ENCODE peak calls at places on chromosome 9, in four cellular contexts. W is H1, F is HepG2, J is GM12878. D is an unnamed sample.

GRCh38 chr9:3751125-3751758 is 225.4 kb upstream of the RFX3 start:
- DNase-seq in J (no peak), W (no peak), F (peak), D (no peak)

GRCh38 chr9:114643001-114643400 is 14.6 kb downstream of the TEX53 start:
- DNase-seq in F (no peak), J (no peak), W (no peak), D (no peak)

GRCh38 chr9:93699650-93700049 is 123.3 kb downstream of the PHF2 start:
- DNase-seq in W (no peak), F (no peak), J (no peak), D (no peak)

GRCh38 chr9:83477120-83477519 is 61.1 kb downstream of the FRMD3 start:
- DNase-seq in J (no peak), F (no peak), W (no peak), D (no peak)

GRCh38 chr9:123065191-123065590 is 31.7 kb downstream of the GPR21 start:
- DNase-seq in W (no peak), F (no peak), J (no peak), D (no peak)

GRCh38 chr9:81666123-81666522 is 23.2 kb downstream of the TLE1 start:
- DNase-seq in W (no peak), F (no peak), J (no peak), D (no peak)

GRCh38 chr9:105413486-105414068 is 34.3 kb upstream of the FSD1L start:
- DNase-seq in J (no peak), F (peak), W (no peak), D (peak)

GRCh38 chr9:8473226-8473625 is 673.6 kb upstream of the DMAC1 start:
- DNase-seq in F (no peak), W (no peak), J (no peak), D (no peak)

GRCh38 chr9:82421498-82421897 is 432.9 kb downstream of the SPATA31D1 start:
- DNase-seq in W (no peak), J (no peak), F (no peak), D (no peak)

GRCh38 chr9:83537331-83538171 is 650 bp downstream of the FRMD3 start:
- DNase-seq in F (no peak), J (no peak), W (peak), D (no peak)

GRCh38 chr9:14812806-14813205 is 90.3 kb upstream of the CER1 start:
- DNase-seq in W (no peak), J (no peak), F (no peak), D (no peak)
- TF ChIP-seq YY1 in W (no peak), J (no peak), F (no peak), D (no peak)

DNA sequence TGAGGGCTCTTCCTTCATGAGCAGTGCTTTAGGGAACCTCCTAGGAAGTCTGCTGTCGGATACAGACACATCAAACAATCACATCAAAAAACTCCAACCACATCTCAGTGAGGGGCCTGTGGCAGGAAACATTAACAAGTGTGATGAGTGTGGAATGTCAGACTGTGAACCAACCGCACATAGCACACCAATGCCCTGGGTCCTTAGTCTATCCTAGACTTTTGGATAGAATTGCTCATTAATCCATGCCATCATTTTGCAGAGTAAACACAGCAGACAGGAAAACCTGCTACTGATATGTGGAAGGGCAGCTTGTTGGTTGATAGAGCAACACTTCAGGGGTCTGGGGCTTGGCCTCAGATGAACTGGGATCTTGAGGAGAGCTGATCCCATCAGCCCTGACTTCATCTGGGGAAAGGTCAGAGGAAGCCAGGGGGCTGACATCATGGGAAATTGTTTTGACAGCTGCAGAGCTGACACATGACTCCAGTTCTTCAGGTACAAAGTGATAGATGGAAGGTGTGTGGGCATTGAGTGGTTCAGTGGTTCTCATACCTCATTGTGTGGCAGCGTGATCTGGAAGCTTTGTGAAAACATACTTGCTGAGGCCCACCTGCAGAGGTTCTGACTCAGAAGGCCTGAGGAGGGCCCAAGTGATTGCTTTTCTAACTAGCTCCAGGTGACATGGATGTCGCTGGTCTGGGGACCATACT is 193.3 kb downstream of the DIRAS2 start:
- DNase-seq in W (no peak), J (no peak), F (no peak), D (no peak)
- TF ChIP-seq SUZ12 in W (no peak), J (no peak), F (no peak), D (no peak)

GRCh38 chr9:95063300-95063699 is 254.2 kb downstream of the FANCC start:
- DNase-seq in J (no peak), W (no peak), F (no peak), D (no peak)
- H3K4me3 ChIP-seq in J (no peak), W (no peak), F (no peak), D (no peak)

GRCh38 chr9:137531099-137531765 is 19.0 kb downstream of the PNPLA7 start:
- DNase-seq in W (no peak), F (no peak), J (no peak), D (no peak)
- TF ChIP-seq YY1 in W (no peak), F (no peak), J (no peak), D (no peak)

GRCh38 chr9:91729558-91729842 is 220.5 kb downstream of the ROR2 start:
- DNase-seq in W (no peak), F (no peak), J (no peak), D (no peak)
- TF ChIP-seq SUZ12 in W (no peak), F (no peak), J (no peak), D (no peak)

DNA sequence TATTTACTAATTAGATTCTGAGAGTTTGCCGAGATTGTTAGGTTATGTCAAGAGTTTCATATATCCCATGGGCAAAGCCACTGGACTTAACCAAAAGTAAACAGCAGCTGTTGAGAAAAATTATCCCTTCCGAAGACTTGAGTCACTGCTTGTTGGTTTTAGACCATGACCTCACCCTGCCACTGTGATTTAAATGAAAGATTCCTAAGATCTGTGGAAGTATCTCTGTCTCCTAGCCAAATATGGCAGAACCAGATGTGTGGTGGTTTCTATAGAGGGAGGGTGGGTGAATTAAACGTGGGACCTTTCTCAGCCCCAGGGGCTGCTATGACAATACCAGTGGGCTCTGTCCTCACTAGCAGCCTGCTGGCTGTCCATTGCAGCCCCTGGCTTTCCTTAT is 19.3 kb downstream of the DMRT3 start:
- DNase-seq in W (no peak), F (no peak), J (no peak), D (no peak)
- H3K4me3 ChIP-seq in W (no peak), F (no peak), J (no peak), D (no peak)

GRCh38 chr9:113131689-113132151 is 19.1 kb upstream of the SLC31A2 start:
- DNase-seq in F (no peak), J (no peak), W (peak), D (peak)
- TF ChIP-seq YY1 in F (no peak), J (no peak), W (no peak), D (no peak)

DNA sequence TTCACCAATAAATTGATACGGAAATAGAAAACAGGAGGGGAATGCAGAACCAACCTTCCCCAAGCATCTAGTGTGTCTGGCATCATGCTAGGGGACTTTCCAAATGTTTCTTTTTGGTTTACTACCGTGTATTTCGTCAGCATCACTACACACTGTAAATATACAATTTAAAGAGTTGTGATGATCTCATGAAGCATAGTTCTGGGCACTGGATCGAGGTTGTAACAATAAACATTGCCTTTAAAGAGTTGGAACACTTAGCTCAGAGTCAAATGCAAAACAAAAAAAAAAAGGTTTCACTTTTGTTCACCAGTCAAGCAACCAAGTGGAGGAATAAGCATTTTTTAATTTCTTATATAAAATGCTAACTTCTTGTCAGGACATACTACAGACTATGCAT is 2.9 kb upstream of the SCAI start:
- DNase-seq in F (no peak), W (no peak), J (no peak), D (no peak)
- TF ChIP-seq SUZ12 in F (no peak), W (no peak), J (no peak), D (no peak)

GRCh38 chr9:109311731-109312130 is 9.1 kb downstream of the EPB41L4B start:
- DNase-seq in J (no peak), F (no peak), W (no peak), D (no peak)
- H3K4me3 ChIP-seq in J (no peak), F (no peak), W (no peak), D (no peak)

D was measured in NT2/D1.